ENCODE peak calls at places on chromosomes 6 and 20, in six cellular contexts. One of them, this sample, is unnamed.

GRCh38 chr6:26454641-26455040 is 3.1 kb upstream of the BTN2A1 start:
- DNase-seq in Kasumi-1: no peak
- DNase-seq in central memory CD8-positive, alpha-beta T cell: no peak
- DNase-seq in right cardiac atrium: no peak
- DNase-seq in NCI-H748 treated with DMSO at 0.1 percent for 48 hours: no peak
- DNase-seq in aorta: no peak
- DNase-seq in this sample: no peak

GRCh38 chr20:34562643-34563042 is 4.1 kb downstream of the MAP1LC3A start:
- DNase-seq in Kasumi-1: peak
- DNase-seq in central memory CD8-positive, alpha-beta T cell: no peak
- DNase-seq in right cardiac atrium: no peak
- DNase-seq in NCI-H748 treated with DMSO at 0.1 percent for 48 hours: no peak
- DNase-seq in aorta: no peak
- DNase-seq in this sample: no peak

GRCh38 chr6:11609324-11610071 is 71.9 kb downstream of the TMEM170B start:
- DNase-seq in Kasumi-1: no peak
- DNase-seq in central memory CD8-positive, alpha-beta T cell: no peak
- DNase-seq in right cardiac atrium: peak
- DNase-seq in NCI-H748 treated with DMSO at 0.1 percent for 48 hours: no peak
- DNase-seq in aorta: peak
- DNase-seq in this sample: peak

GRCh38 chr6:71533939-71534379 is 245.3 kb downstream of the OGFRL1 start:
- DNase-seq in Kasumi-1: peak
- DNase-seq in central memory CD8-positive, alpha-beta T cell: no peak
- DNase-seq in right cardiac atrium: no peak
- DNase-seq in NCI-H748 treated with DMSO at 0.1 percent for 48 hours: peak
- DNase-seq in aorta: no peak
- DNase-seq in this sample: no peak

GRCh38 chr6:4280721-4281120 is 145.3 kb upstream of the ECI2 start:
- DNase-seq in Kasumi-1: no peak
- DNase-seq in central memory CD8-positive, alpha-beta T cell: no peak
- DNase-seq in right cardiac atrium: no peak
- DNase-seq in NCI-H748 treated with DMSO at 0.1 percent for 48 hours: no peak
- DNase-seq in aorta: no peak
- DNase-seq in this sample: no peak

GRCh38 chr6:153074761-153075160 is 56.3 kb downstream of the RGS17 start:
- DNase-seq in Kasumi-1: no peak
- DNase-seq in central memory CD8-positive, alpha-beta T cell: no peak
- DNase-seq in right cardiac atrium: no peak
- DNase-seq in NCI-H748 treated with DMSO at 0.1 percent for 48 hours: no peak
- DNase-seq in aorta: no peak
- DNase-seq in this sample: no peak

GRCh38 chr6:157996918-157997702 is 15.4 kb downstream of the SYNJ2 start:
- DNase-seq in Kasumi-1: no peak
- DNase-seq in central memory CD8-positive, alpha-beta T cell: no peak
- DNase-seq in right cardiac atrium: no peak
- DNase-seq in NCI-H748 treated with DMSO at 0.1 percent for 48 hours: no peak
- DNase-seq in aorta: no peak
- DNase-seq in this sample: no peak

GRCh38 chr20:7144464-7144863 is 377.0 kb downstream of the BMP2 start:
- DNase-seq in Kasumi-1: no peak
- DNase-seq in central memory CD8-positive, alpha-beta T cell: no peak
- DNase-seq in right cardiac atrium: no peak
- DNase-seq in NCI-H748 treated with DMSO at 0.1 percent for 48 hours: no peak
- DNase-seq in aorta: no peak
- DNase-seq in this sample: no peak

GRCh38 chr20:10217517-10218410 is 866 bp upstream of the SNAP25 start:
- DNase-seq in Kasumi-1: no peak
- DNase-seq in central memory CD8-positive, alpha-beta T cell: no peak
- DNase-seq in right cardiac atrium: peak
- DNase-seq in NCI-H748 treated with DMSO at 0.1 percent for 48 hours: peak
- DNase-seq in aorta: peak
- DNase-seq in this sample: no peak

GRCh38 chr20:52236292-52236691 is 44.7 kb upstream of the ZFP64 start:
- DNase-seq in Kasumi-1: no peak
- DNase-seq in central memory CD8-positive, alpha-beta T cell: no peak
- DNase-seq in right cardiac atrium: no peak
- DNase-seq in NCI-H748 treated with DMSO at 0.1 percent for 48 hours: no peak
- DNase-seq in aorta: no peak
- DNase-seq in this sample: no peak

GRCh38 chr20:3777726-3778629 is 3.3 kb downstream of the SPEF1 start:
- DNase-seq in Kasumi-1: peak
- DNase-seq in central memory CD8-positive, alpha-beta T cell: no peak
- DNase-seq in right cardiac atrium: peak
- DNase-seq in NCI-H748 treated with DMSO at 0.1 percent for 48 hours: peak
- DNase-seq in aorta: peak
- DNase-seq in this sample: peak

GRCh38 chr20:57647006-57647932 is 27.0 kb upstream of the ZBP1 start:
- DNase-seq in Kasumi-1: no peak
- DNase-seq in central memory CD8-positive, alpha-beta T cell: peak
- DNase-seq in right cardiac atrium: peak
- DNase-seq in NCI-H748 treated with DMSO at 0.1 percent for 48 hours: no peak
- DNase-seq in aorta: no peak
- DNase-seq in this sample: peak

GRCh38 chr20:31681769-31682168 is 40.9 kb downstream of the BCL2L1 start:
- DNase-seq in Kasumi-1: no peak
- DNase-seq in central memory CD8-positive, alpha-beta T cell: no peak
- DNase-seq in right cardiac atrium: no peak
- DNase-seq in NCI-H748 treated with DMSO at 0.1 percent for 48 hours: no peak
- DNase-seq in aorta: no peak
- DNase-seq in this sample: no peak

This sample was measured in lower lobe of right lung.